ENCODE peak calls at places on chromosomes 5 and 9, in five cellular contexts. E is upper lobe of right lung, X is pancreas, H is adrenal gland, B is Peyer's patch. V is an unnamed sample.

GRCh38 chr5:90226433-90227099 is 183.0 kb downstream of the CETN3 start:
- DNase-seq in E (no peak), X (no peak), H (no peak), B (no peak), V (no peak)

GRCh38 chr5:38187532-38187931 is 70.8 kb upstream of the EGFLAM start:
- DNase-seq in E (no peak), X (no peak), H (no peak), B (no peak), V (no peak)

GRCh38 chr5:130141689-130142320 is 237.5 kb downstream of the CHSY3 start:
- DNase-seq in E (peak), X (no peak), H (peak), B (no peak), V (peak)

GRCh38 chr5:180769821-180770220 is 30.0 kb upstream of the OR2Y1 start:
- DNase-seq in E (no peak), X (no peak), H (no peak), B (no peak), V (no peak)

GRCh38 chr5:9278925-9279603 is 266.8 kb downstream of the SEMA5A start:
- DNase-seq in E (no peak), X (no peak), H (no peak), B (no peak), V (no peak)

GRCh38 chr9:136545065-136545965 is 533 bp downstream of the NOTCH1 start:
- DNase-seq in E (no peak), X (no peak), H (no peak), B (peak), V (peak)

GRCh38 chr5:84383816-84384603 is 670 bp downstream of the EDIL3 start:
- DNase-seq in E (peak), X (no peak), H (peak), B (no peak), V (peak)

GRCh38 chr5:38871790-38872551 is 26.2 kb downstream of the OSMR start:
- DNase-seq in E (no peak), X (no peak), H (no peak), B (no peak), V (no peak)

GRCh38 chr5:155282503-155283107 is 269.1 kb downstream of the KIF4B start:
- DNase-seq in E (no peak), X (no peak), H (no peak), B (no peak), V (peak)
- TF ChIP-seq CTCF in E (no peak), X (no peak), H (no peak), B (no peak), V (no peak)

GRCh38 chr9:133821606-133822438 is 83.7 kb upstream of the SARDH start:
- DNase-seq in E (no peak), X (no peak), H (no peak), B (peak), V (no peak)
- H3K4me3 ChIP-seq in E (no peak), X (no peak), H (no peak), B (no peak), V (no peak)

DNA sequence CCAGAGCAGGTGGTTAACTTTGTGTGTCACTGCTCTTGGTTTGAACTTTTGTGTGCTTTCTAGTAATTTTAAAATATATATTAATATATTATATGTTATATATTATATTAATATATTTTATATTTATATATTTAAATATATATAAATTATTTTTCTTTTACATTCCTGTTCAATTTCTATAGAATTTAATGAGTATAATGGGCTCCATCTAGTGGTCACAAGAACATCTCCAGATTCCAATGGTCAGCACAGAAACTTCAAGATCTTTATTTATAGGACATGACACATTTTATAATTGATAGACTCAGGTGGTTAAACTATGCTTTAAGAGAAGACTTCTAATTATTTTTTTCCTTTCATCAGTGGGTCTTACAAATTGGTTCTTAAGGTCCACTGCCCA is 39.1 kb downstream of the COL23A1 start:
- DNase-seq in E (no peak), X (no peak), H (no peak), B (no peak), V (no peak)
- TF ChIP-seq CTCF in E (peak), X (peak), H (peak), B (no peak), V (peak)

GRCh38 chr5:68167195-68167651 is 48.3 kb upstream of the PIK3R1 start:
- DNase-seq in E (no peak), X (no peak), H (no peak), B (no peak), V (no peak)

GRCh38 chr5:68173007-68173406 is 42.5 kb upstream of the PIK3R1 start:
- DNase-seq in E (no peak), X (no peak), H (no peak), B (no peak), V (no peak)

GRCh38 chr5:68172314-68172713 is 43.2 kb upstream of the PIK3R1 start:
- DNase-seq in E (no peak), X (no peak), H (no peak), B (no peak), V (no peak)

GRCh38 chr5:68169898-68170297 is 45.7 kb upstream of the PIK3R1 start:
- DNase-seq in E (no peak), X (no peak), H (no peak), B (no peak), V (no peak)

DNA sequence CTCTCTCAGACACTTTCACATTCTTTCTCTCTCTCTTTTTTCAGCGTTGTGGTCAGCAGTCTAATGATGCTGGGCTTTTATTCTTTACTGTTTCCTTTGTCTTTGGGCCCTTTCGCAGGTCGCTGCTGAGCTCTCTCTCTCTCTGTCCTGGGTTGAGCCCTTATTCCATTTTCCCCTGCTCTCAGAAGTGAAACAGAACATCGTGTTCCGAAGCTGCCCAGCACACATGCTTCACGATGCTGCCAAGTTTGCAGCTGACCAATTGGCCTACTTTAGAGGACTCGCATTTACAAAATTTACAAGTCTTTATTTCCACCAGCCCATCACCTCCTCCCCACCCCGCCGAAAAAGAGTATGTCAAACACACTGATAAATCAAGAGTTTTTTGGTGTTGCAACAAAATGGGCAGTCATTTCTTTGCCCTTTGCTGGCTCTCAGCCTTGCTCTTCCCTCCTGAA is 44.4 kb upstream of the PIK3R1 start:
- DNase-seq in E (no peak), X (peak), H (no peak), B (no peak), V (no peak)
- H3K4me3 ChIP-seq in E (no peak), X (no peak), H (no peak), B (no peak), V (no peak)

GRCh38 chr5:144386315-144386714 is 215.6 kb downstream of the KCTD16 start:
- DNase-seq in E (no peak), X (no peak), H (no peak), B (no peak), V (no peak)

GRCh38 chr5:144385597-144385996 is 214.9 kb downstream of the KCTD16 start:
- DNase-seq in E (no peak), X (no peak), H (no peak), B (no peak), V (no peak)

GRCh38 chr5:144391044-144391443 is 220.4 kb downstream of the KCTD16 start:
- DNase-seq in E (no peak), X (no peak), H (no peak), B (no peak), V (no peak)

GRCh38 chr5:144394036-144394435 is 223.4 kb downstream of the KCTD16 start:
- DNase-seq in E (no peak), X (no peak), H (no peak), B (no peak), V (no peak)

DNA sequence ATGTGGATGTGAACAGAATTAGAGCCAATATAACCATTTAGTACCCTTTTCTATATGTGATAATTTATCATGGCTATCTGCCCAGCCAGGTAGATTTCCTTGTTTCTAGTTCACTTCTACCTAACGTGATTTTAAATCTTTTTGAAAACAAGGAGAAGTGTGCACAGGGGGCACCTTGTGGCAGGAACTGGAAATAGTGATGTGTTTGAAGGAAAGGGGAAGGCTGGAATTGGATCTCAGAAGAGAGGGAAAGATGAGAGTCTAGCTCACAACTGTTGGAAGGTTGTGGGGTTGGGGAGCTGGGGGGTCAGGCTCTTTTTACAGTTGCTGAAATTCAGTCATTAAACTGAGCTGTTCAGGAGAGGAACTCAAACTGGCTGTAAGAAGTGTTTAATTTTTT is 219.5 kb downstream of the KCTD16 start:
- DNase-seq in E (no peak), X (no peak), H (no peak), B (no peak), V (peak)
- TF ChIP-seq CTCF in E (no peak), X (peak), H (no peak), B (no peak), V (peak)

GRCh38 chr5:115543365-115543700 is 1.2 kb downstream of the FEM1C start:
- DNase-seq in E (no peak), X (no peak), H (no peak), B (no peak), V (no peak)

GRCh38 chr5:115542076-115542475 is 2.5 kb downstream of the FEM1C start:
- DNase-seq in E (no peak), X (no peak), H (no peak), B (no peak), V (no peak)

GRCh38 chr5:115543931-115544370 is 624 bp downstream of the FEM1C start:
- DNase-seq in E (no peak), X (peak), H (peak), B (peak), V (no peak)

GRCh38 chr5:115542651-115543364 is 1.8 kb downstream of the FEM1C start:
- DNase-seq in E (no peak), X (no peak), H (no peak), B (no peak), V (no peak)

GRCh38 chr5:115541586-115541985 is 3.0 kb downstream of the FEM1C start:
- DNase-seq in E (no peak), X (no peak), H (no peak), B (no peak), V (no peak)
- H3K4me3 ChIP-seq in E (peak), X (peak), H (no peak), B (peak), V (peak)